ENCODE peak calls at places on chromosome 6, in seven cellular contexts. One of them, this sample, is unnamed. For H3K27me3, the result is how much of the 10 kb centered on the place peaks cover.

GRCh38 chr6:3830806-3831205 is 18.4 kb upstream of the FAM50B start:
- DNase-seq in WERI-Rb-1: no peak
- DNase-seq in lower lobe of right lung: no peak
- DNase-seq in endodermal cell: no peak
- DNase-seq in CD4-positive, CD25-positive, alpha-beta regulatory T cell: no peak
- DNase-seq in left ventricle myocardium inferior: no peak
- DNase-seq in aorta: no peak
- DNase-seq in this sample: no peak

GRCh38 chr6:46191961-46192360 is 21.2 kb upstream of the ENPP5 start:
- DNase-seq in left ventricle myocardium inferior: no peak
- DNase-seq in endodermal cell: no peak
- DNase-seq in lower lobe of right lung: no peak
- DNase-seq in aorta: no peak
- DNase-seq in WERI-Rb-1: no peak
- DNase-seq in CD4-positive, CD25-positive, alpha-beta regulatory T cell: no peak
- DNase-seq in this sample: no peak

GRCh38 chr6:98836025-98836961 is 1.9 kb downstream of the POU3F2 start:
- DNase-seq in aorta: no peak
- DNase-seq in endodermal cell: no peak
- DNase-seq in WERI-Rb-1: no peak
- DNase-seq in CD4-positive, CD25-positive, alpha-beta regulatory T cell: no peak
- DNase-seq in lower lobe of right lung: no peak
- DNase-seq in left ventricle myocardium inferior: no peak
- DNase-seq in this sample: no peak

GRCh38 chr6:5173862-5174643 is 86.7 kb downstream of the LYRM4 start:
- DNase-seq in endodermal cell: no peak
- DNase-seq in aorta: no peak
- DNase-seq in CD4-positive, CD25-positive, alpha-beta regulatory T cell: peak
- DNase-seq in WERI-Rb-1: no peak
- DNase-seq in lower lobe of right lung: no peak
- DNase-seq in left ventricle myocardium inferior: no peak
- DNase-seq in this sample: peak

GRCh38 chr6:133326584-133326983 is 85.4 kb downstream of the EYA4 start:
- DNase-seq in CD4-positive, CD25-positive, alpha-beta regulatory T cell: no peak
- DNase-seq in lower lobe of right lung: no peak
- DNase-seq in left ventricle myocardium inferior: no peak
- DNase-seq in aorta: no peak
- DNase-seq in WERI-Rb-1: no peak
- DNase-seq in endodermal cell: no peak
- DNase-seq in this sample: no peak

GRCh38 chr6:48061630-48062029 is 49.4 kb downstream of the PTCHD4 start:
- DNase-seq in aorta: no peak
- DNase-seq in left ventricle myocardium inferior: no peak
- DNase-seq in endodermal cell: no peak
- DNase-seq in lower lobe of right lung: no peak
- DNase-seq in WERI-Rb-1: no peak
- DNase-seq in CD4-positive, CD25-positive, alpha-beta regulatory T cell: no peak
- DNase-seq in this sample: no peak

GRCh38 chr6:108200186-108200585 is 34.4 kb downstream of the NR2E1 start:
- DNase-seq in WERI-Rb-1: no peak
- DNase-seq in left ventricle myocardium inferior: no peak
- DNase-seq in CD4-positive, CD25-positive, alpha-beta regulatory T cell: no peak
- DNase-seq in aorta: no peak
- DNase-seq in endodermal cell: no peak
- DNase-seq in lower lobe of right lung: no peak
- DNase-seq in this sample: no peak

GRCh38 chr6:138662474-138662873 is 111.1 kb upstream of the CCDC28A start:
- DNase-seq in left ventricle myocardium inferior: no peak
- DNase-seq in endodermal cell: no peak
- DNase-seq in WERI-Rb-1: no peak
- DNase-seq in CD4-positive, CD25-positive, alpha-beta regulatory T cell: no peak
- DNase-seq in aorta: no peak
- DNase-seq in lower lobe of right lung: no peak
- DNase-seq in this sample: no peak

GRCh38 chr6:124958759-124959354 is 3.4 kb upstream of the RNF217 start:
- DNase-seq in lower lobe of right lung: no peak
- DNase-seq in left ventricle myocardium inferior: no peak
- DNase-seq in WERI-Rb-1: no peak
- DNase-seq in CD4-positive, CD25-positive, alpha-beta regulatory T cell: no peak
- DNase-seq in endodermal cell: no peak
- DNase-seq in aorta: no peak
- DNase-seq in this sample: no peak

GRCh38 chr6:80143312-80143960 is 37.0 kb downstream of the BCKDHB start:
- DNase-seq in WERI-Rb-1: no peak
- DNase-seq in left ventricle myocardium inferior: peak
- DNase-seq in aorta: peak
- DNase-seq in CD4-positive, CD25-positive, alpha-beta regulatory T cell: no peak
- DNase-seq in endodermal cell: no peak
- DNase-seq in lower lobe of right lung: peak
- DNase-seq in this sample: no peak

GRCh38 chr6:110053395-110054240 is 75.5 kb downstream of the GPR6 start:
- DNase-seq in endodermal cell: peak
- DNase-seq in left ventricle myocardium inferior: no peak
- DNase-seq in CD4-positive, CD25-positive, alpha-beta regulatory T cell: peak
- DNase-seq in lower lobe of right lung: no peak
- DNase-seq in WERI-Rb-1: peak
- DNase-seq in aorta: no peak
- DNase-seq in this sample: peak

GRCh38 chr6:157181649-157182048 is 141.7 kb downstream of the TMEM242 start:
- DNase-seq in aorta: no peak
- DNase-seq in left ventricle myocardium inferior: no peak
- DNase-seq in WERI-Rb-1: no peak
- DNase-seq in lower lobe of right lung: no peak
- DNase-seq in CD4-positive, CD25-positive, alpha-beta regulatory T cell: no peak
- DNase-seq in endodermal cell: no peak
- DNase-seq in this sample: no peak

GRCh38 chr6:71338540-71339316 is 50.1 kb downstream of the OGFRL1 start:
- DNase-seq in endodermal cell: no peak
- DNase-seq in left ventricle myocardium inferior: no peak
- DNase-seq in lower lobe of right lung: no peak
- DNase-seq in WERI-Rb-1: no peak
- DNase-seq in CD4-positive, CD25-positive, alpha-beta regulatory T cell: no peak
- DNase-seq in aorta: no peak
- DNase-seq in this sample: no peak

GRCh38 chr6:53440331-53440730 is 91.6 kb upstream of the ELOVL5 start:
- DNase-seq in lower lobe of right lung: no peak
- DNase-seq in WERI-Rb-1: no peak
- DNase-seq in CD4-positive, CD25-positive, alpha-beta regulatory T cell: no peak
- DNase-seq in endodermal cell: no peak
- DNase-seq in left ventricle myocardium inferior: no peak
- DNase-seq in aorta: no peak
- DNase-seq in this sample: no peak

GRCh38 chr6:32118782-32119628 is 9.0 kb downstream of the ATF6B start:
- DNase-seq in CD4-positive, CD25-positive, alpha-beta regulatory T cell: peak
- DNase-seq in aorta: peak
- DNase-seq in left ventricle myocardium inferior: peak
- DNase-seq in WERI-Rb-1: peak
- DNase-seq in endodermal cell: peak
- DNase-seq in lower lobe of right lung: peak
- DNase-seq in this sample: peak

GRCh38 chr6:148251286-148251685 is 91.4 kb upstream of the SASH1 start:
- DNase-seq in endodermal cell: no peak
- DNase-seq in aorta: no peak
- DNase-seq in lower lobe of right lung: no peak
- DNase-seq in left ventricle myocardium inferior: no peak
- DNase-seq in WERI-Rb-1: no peak
- DNase-seq in CD4-positive, CD25-positive, alpha-beta regulatory T cell: no peak
- DNase-seq in this sample: peak

GRCh38 chr6:33886673-33887144 is 82.9 kb upstream of the MLN start:
- DNase-seq in WERI-Rb-1: no peak
- DNase-seq in left ventricle myocardium inferior: peak
- DNase-seq in aorta: no peak
- DNase-seq in endodermal cell: no peak
- DNase-seq in CD4-positive, CD25-positive, alpha-beta regulatory T cell: peak
- DNase-seq in lower lobe of right lung: no peak
- DNase-seq in this sample: peak

GRCh38 chr6:139540276-139540675 is 165.8 kb upstream of the CITED2 start:
- DNase-seq in WERI-Rb-1: no peak
- DNase-seq in endodermal cell: no peak
- DNase-seq in lower lobe of right lung: no peak
- DNase-seq in aorta: no peak
- DNase-seq in CD4-positive, CD25-positive, alpha-beta regulatory T cell: peak
- DNase-seq in left ventricle myocardium inferior: no peak
- DNase-seq in this sample: peak

GRCh38 chr6:137917518-137917917 is 50.5 kb downstream of the TNFAIP3 start:
- DNase-seq in CD4-positive, CD25-positive, alpha-beta regulatory T cell: no peak
- DNase-seq in endodermal cell: no peak
- DNase-seq in WERI-Rb-1: no peak
- DNase-seq in left ventricle myocardium inferior: no peak
- DNase-seq in aorta: no peak
- DNase-seq in lower lobe of right lung: no peak
- DNase-seq in this sample: no peak

GRCh38 chr6:35218456-35218855 is 4.7 kb downstream of the SCUBE3 start:
- DNase-seq in endodermal cell: no peak
- DNase-seq in left ventricle myocardium inferior: no peak
- DNase-seq in CD4-positive, CD25-positive, alpha-beta regulatory T cell: no peak
- DNase-seq in lower lobe of right lung: no peak
- DNase-seq in WERI-Rb-1: no peak
- DNase-seq in aorta: peak
- DNase-seq in this sample: no peak

GRCh38 chr6:73929421-73929820 is 233.4 kb downstream of the CD109 start:
- DNase-seq in endodermal cell: no peak
- DNase-seq in lower lobe of right lung: no peak
- DNase-seq in left ventricle myocardium inferior: no peak
- DNase-seq in CD4-positive, CD25-positive, alpha-beta regulatory T cell: no peak
- DNase-seq in aorta: no peak
- DNase-seq in WERI-Rb-1: no peak
- DNase-seq in this sample: no peak

GRCh38 chr6:84768442-84769174 is 4.2 kb upstream of the TBX18 start:
- DNase-seq in left ventricle myocardium inferior: no peak
- DNase-seq in CD4-positive, CD25-positive, alpha-beta regulatory T cell: no peak
- DNase-seq in WERI-Rb-1: peak
- DNase-seq in lower lobe of right lung: no peak
- DNase-seq in endodermal cell: peak
- DNase-seq in aorta: peak
- DNase-seq in this sample: no peak

DNA sequence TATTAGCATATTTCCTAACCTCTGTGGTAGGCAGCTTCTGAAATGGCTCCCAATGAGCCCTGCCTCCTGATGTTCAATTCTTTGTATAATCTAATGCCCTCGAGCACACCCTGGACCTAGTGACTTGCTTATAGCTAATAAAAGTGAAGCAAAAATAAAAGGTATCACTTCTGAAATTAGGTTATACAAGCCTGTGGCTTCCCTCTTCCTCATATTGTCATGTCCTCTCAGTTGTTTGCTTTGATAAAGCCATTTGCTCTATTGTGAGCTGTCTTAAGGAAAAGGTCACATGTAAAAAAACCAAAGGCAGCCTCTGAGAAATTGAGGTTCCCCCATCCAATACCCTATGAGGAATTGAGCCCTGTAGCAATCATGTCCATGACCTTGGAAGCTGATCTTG is 442.1 kb upstream of the ADGRB3 start:
- DNase-seq in CD4-positive, CD25-positive, alpha-beta regulatory T cell: no peak
- DNase-seq in WERI-Rb-1: no peak
- DNase-seq in aorta: no peak
- DNase-seq in endodermal cell: no peak
- DNase-seq in left ventricle myocardium inferior: no peak
- DNase-seq in lower lobe of right lung: no peak
- DNase-seq in this sample: no peak
- H3K27me3 ChIP-seq in CD4-positive, CD25-positive, alpha-beta regulatory T cell: under half
- H3K27me3 ChIP-seq in WERI-Rb-1: under half
- H3K27me3 ChIP-seq in aorta: under half
- H3K27me3 ChIP-seq in endodermal cell: under half
- H3K27me3 ChIP-seq in left ventricle myocardium inferior: under half
- H3K27me3 ChIP-seq in lower lobe of right lung: under half
- H3K27me3 ChIP-seq in this sample: under half

GRCh38 chr6:13927203-13927602 is 2.5 kb downstream of the RNF182 start:
- DNase-seq in WERI-Rb-1: no peak
- DNase-seq in lower lobe of right lung: no peak
- DNase-seq in endodermal cell: no peak
- DNase-seq in CD4-positive, CD25-positive, alpha-beta regulatory T cell: no peak
- DNase-seq in aorta: no peak
- DNase-seq in left ventricle myocardium inferior: no peak
- DNase-seq in this sample: no peak
- H3K27me3 ChIP-seq in WERI-Rb-1: under half
- H3K27me3 ChIP-seq in lower lobe of right lung: half or more
- H3K27me3 ChIP-seq in endodermal cell: under half
- H3K27me3 ChIP-seq in CD4-positive, CD25-positive, alpha-beta regulatory T cell: half or more
- H3K27me3 ChIP-seq in aorta: under half
- H3K27me3 ChIP-seq in left ventricle myocardium inferior: half or more
- H3K27me3 ChIP-seq in this sample: half or more

GRCh38 chr6:27208042-27208441 is 39.5 kb upstream of the PRSS16 start:
- DNase-seq in CD4-positive, CD25-positive, alpha-beta regulatory T cell: no peak
- DNase-seq in aorta: no peak
- DNase-seq in endodermal cell: peak
- DNase-seq in WERI-Rb-1: no peak
- DNase-seq in left ventricle myocardium inferior: no peak
- DNase-seq in lower lobe of right lung: no peak
- DNase-seq in this sample: no peak

GRCh38 chr6:27209659-27210269 is 37.7 kb upstream of the PRSS16 start:
- DNase-seq in CD4-positive, CD25-positive, alpha-beta regulatory T cell: no peak
- DNase-seq in left ventricle myocardium inferior: no peak
- DNase-seq in WERI-Rb-1: no peak
- DNase-seq in lower lobe of right lung: no peak
- DNase-seq in endodermal cell: no peak
- DNase-seq in aorta: no peak
- DNase-seq in this sample: no peak

GRCh38 chr6:27206806-27207205 is 40.7 kb upstream of the PRSS16 start:
- DNase-seq in endodermal cell: no peak
- DNase-seq in aorta: no peak
- DNase-seq in lower lobe of right lung: no peak
- DNase-seq in WERI-Rb-1: no peak
- DNase-seq in left ventricle myocardium inferior: no peak
- DNase-seq in CD4-positive, CD25-positive, alpha-beta regulatory T cell: no peak
- DNase-seq in this sample: no peak

GRCh38 chr6:27205375-27206278 is 41.9 kb upstream of the PRSS16 start:
- DNase-seq in WERI-Rb-1: no peak
- DNase-seq in endodermal cell: peak
- DNase-seq in aorta: no peak
- DNase-seq in CD4-positive, CD25-positive, alpha-beta regulatory T cell: no peak
- DNase-seq in lower lobe of right lung: no peak
- DNase-seq in left ventricle myocardium inferior: no peak
- DNase-seq in this sample: peak

GRCh38 chr6:27209167-27209566 is 38.3 kb upstream of the PRSS16 start:
- DNase-seq in CD4-positive, CD25-positive, alpha-beta regulatory T cell: no peak
- DNase-seq in WERI-Rb-1: no peak
- DNase-seq in lower lobe of right lung: no peak
- DNase-seq in aorta: no peak
- DNase-seq in left ventricle myocardium inferior: no peak
- DNase-seq in endodermal cell: no peak
- DNase-seq in this sample: no peak
- H3K27me3 ChIP-seq in CD4-positive, CD25-positive, alpha-beta regulatory T cell: under half
- H3K27me3 ChIP-seq in WERI-Rb-1: half or more
- H3K27me3 ChIP-seq in lower lobe of right lung: half or more
- H3K27me3 ChIP-seq in aorta: under half
- H3K27me3 ChIP-seq in left ventricle myocardium inferior: half or more
- H3K27me3 ChIP-seq in endodermal cell: under half
- H3K27me3 ChIP-seq in this sample: under half

GRCh38 chr6:122452509-122452908 is 19.1 kb downstream of the SERINC1 start:
- DNase-seq in aorta: no peak
- DNase-seq in left ventricle myocardium inferior: no peak
- DNase-seq in lower lobe of right lung: no peak
- DNase-seq in WERI-Rb-1: no peak
- DNase-seq in endodermal cell: no peak
- DNase-seq in CD4-positive, CD25-positive, alpha-beta regulatory T cell: no peak
- DNase-seq in this sample: no peak

GRCh38 chr6:122454673-122455072 is 16.9 kb downstream of the SERINC1 start:
- DNase-seq in lower lobe of right lung: no peak
- DNase-seq in aorta: no peak
- DNase-seq in endodermal cell: no peak
- DNase-seq in CD4-positive, CD25-positive, alpha-beta regulatory T cell: no peak
- DNase-seq in WERI-Rb-1: no peak
- DNase-seq in left ventricle myocardium inferior: no peak
- DNase-seq in this sample: no peak

GRCh38 chr6:122445274-122445673 is 26.3 kb downstream of the SERINC1 start:
- DNase-seq in CD4-positive, CD25-positive, alpha-beta regulatory T cell: no peak
- DNase-seq in aorta: no peak
- DNase-seq in endodermal cell: no peak
- DNase-seq in WERI-Rb-1: no peak
- DNase-seq in left ventricle myocardium inferior: no peak
- DNase-seq in lower lobe of right lung: no peak
- DNase-seq in this sample: no peak

GRCh38 chr6:122449084-122449483 is 22.5 kb downstream of the SERINC1 start:
- DNase-seq in aorta: no peak
- DNase-seq in lower lobe of right lung: no peak
- DNase-seq in endodermal cell: no peak
- DNase-seq in CD4-positive, CD25-positive, alpha-beta regulatory T cell: no peak
- DNase-seq in WERI-Rb-1: no peak
- DNase-seq in left ventricle myocardium inferior: no peak
- DNase-seq in this sample: no peak
- H3K27me3 ChIP-seq in aorta: under half
- H3K27me3 ChIP-seq in lower lobe of right lung: under half
- H3K27me3 ChIP-seq in endodermal cell: under half
- H3K27me3 ChIP-seq in CD4-positive, CD25-positive, alpha-beta regulatory T cell: under half
- H3K27me3 ChIP-seq in WERI-Rb-1: under half
- H3K27me3 ChIP-seq in left ventricle myocardium inferior: under half
- H3K27me3 ChIP-seq in this sample: under half